ENCODE peak calls at places on chromosomes 11 and 22, in nine cellular contexts. Z is kidney, H is cardiac muscle cell, B is fibroblast of lung, U is lung, Y is right cardiac atrium, Q is AG04449, P is left ventricle myocardium inferior, D is ovary. M is an unnamed sample.

GRCh38 chr22:22422629-22423112 is 85.9 kb downstream of the ZNF280B start:
- DNase-seq in Z (no peak), H (peak; percentile 71), B (peak; percentile 64), U (peak; percentile 46), Y (peak; percentile 85), Q (no peak), P (peak; percentile 59), D (peak; percentile 57), M (peak; percentile 17)

GRCh38 chr22:22802346-22802970 is 85.2 kb upstream of the IGLL5 start:
- DNase-seq in Z (no peak), H (peak; percentile 3), B (no peak), U (peak; percentile 23), Y (no peak), Q (no peak), P (no peak), D (no peak), M (no peak)

GRCh38 chr11:68010058-68011041 is at the start of gene ALDH3B1:
- DNase-seq in Z (peak; percentile 98), H (peak; percentile 92), B (peak; percentile 91), U (peak; percentile 97), Y (peak; percentile 97), Q (no peak), P (peak; percentile 90), D (peak; percentile 79), M (peak; percentile 35)

GRCh38 chr11:61254403-61255025 is 13.5 kb downstream of the PGA5 start:
- DNase-seq in Z (no peak), H (peak; percentile 72), B (peak; percentile 59), U (peak; percentile 56), Y (peak; percentile 76), Q (no peak), P (peak; percentile 50), D (peak; percentile 65), M (peak; percentile 39)

GRCh38 chr22:25081409-25081824 is 118.2 kb upstream of the CRYBB3 start:
- DNase-seq in Z (no peak), H (peak; percentile 39), B (peak; percentile 14), U (no peak), Y (peak; percentile 65), Q (no peak), P (no peak), D (no peak), M (no peak)

GRCh38 chr11:65169164-65169641 is 830 bp upstream of the SPDYC start:
- DNase-seq in Z (peak; percentile 45), H (peak; percentile 69), B (no peak), U (no peak), Y (no peak), Q (no peak), P (no peak), D (no peak), M (no peak)

GRCh38 chr22:42932197-42932519 is 75.1 kb upstream of the ARFGAP3 start:
- DNase-seq in Z (no peak), H (no peak), B (no peak), U (no peak), Y (peak; percentile 36), Q (no peak), P (no peak), D (no peak), M (no peak)

GRCh38 chr22:50444663-50445062 is 30.2 kb downstream of the SBF1 start:
- DNase-seq in Z (peak; percentile 76), H (peak; percentile 71), B (peak; percentile 80), U (peak; percentile 85), Y (peak; percentile 52), Q (peak; percentile 12), P (no peak), D (peak; percentile 70), M (peak; percentile 44)

GRCh38 chr22:28222976-28223375 is 303.9 kb upstream of the PITPNB start:
- DNase-seq in Z (no peak), H (peak; percentile 44), B (no peak), U (no peak), Y (no peak), Q (no peak), P (no peak), D (no peak), M (no peak)

GRCh38 chr11:16603245-16603644 is 135.2 kb upstream of the C11orf58 start:
- DNase-seq in Z (no peak), H (no peak), B (no peak), U (no peak), Y (peak; percentile 67), Q (no peak), P (no peak), D (no peak), M (no peak)

GRCh38 chr11:129445226-129445625 is 69.6 kb downstream of the BARX2 start:
- DNase-seq in Z (no peak), H (no peak), B (no peak), U (no peak), Y (no peak), Q (no peak), P (no peak), D (no peak), M (no peak)

GRCh38 chr11:47285969-47286770 is 16.2 kb downstream of the MADD start:
- DNase-seq in Z (no peak), H (no peak), B (no peak), U (no peak), Y (no peak), Q (no peak), P (no peak), D (no peak), M (no peak)

GRCh38 chr11:108754901-108755625 is 90.2 kb downstream of the DDX10 start:
- DNase-seq in Z (no peak), H (peak; percentile 76), B (peak; percentile 63), U (no peak), Y (no peak), Q (no peak), P (no peak), D (no peak), M (no peak)

GRCh38 chr11:78666675-78667129 is 92.0 kb upstream of the NARS2 start:
- DNase-seq in Z (no peak), H (peak; percentile 51), B (peak; percentile 49), U (no peak), Y (no peak), Q (no peak), P (no peak), D (no peak), M (no peak)

GRCh38 chr11:119809346-119809745 is 80.3 kb upstream of the NECTIN1 start:
- DNase-seq in Z (no peak), H (no peak), B (no peak), U (no peak), Y (no peak), Q (no peak), P (no peak), D (no peak), M (no peak)
- H3K4me3 ChIP-seq in Z (no peak overlapping the region), H (no peak overlapping the region), B (no peak overlapping the region), U (no peak overlapping the region), Y (no peak overlapping the region), Q (no peak overlapping the region), P (no peak overlapping the region), D (no peak overlapping the region), M (no peak overlapping the region)

GRCh38 chr11:119497717-119498116 is 74.7 kb upstream of the THY1 start:
- DNase-seq in Z (no peak), H (no peak), B (no peak), U (no peak), Y (no peak), Q (no peak), P (no peak), D (no peak), M (no peak)

GRCh38 chr11:119501777-119502405 is 78.9 kb upstream of the THY1 start:
- DNase-seq in Z (no peak), H (no peak), B (no peak), U (no peak), Y (no peak), Q (no peak), P (no peak), D (no peak), M (no peak)

GRCh38 chr11:119493712-119494111 is 70.7 kb upstream of the THY1 start:
- DNase-seq in Z (no peak), H (peak; percentile 39), B (peak; percentile 26), U (no peak), Y (no peak), Q (no peak), P (no peak), D (no peak), M (no peak)

GRCh38 chr11:119496453-119496852 is 73.5 kb upstream of the THY1 start:
- DNase-seq in Z (no peak), H (no peak), B (no peak), U (no peak), Y (no peak), Q (no peak), P (no peak), D (no peak), M (peak; percentile 59)

GRCh38 chr11:119496997-119497396 is 74.0 kb upstream of the THY1 start:
- DNase-seq in Z (no peak), H (no peak), B (no peak), U (no peak), Y (no peak), Q (no peak), P (no peak), D (no peak), M (no peak)
- H3K4me3 ChIP-seq in Z (no peak overlapping the region), H (no peak overlapping the region), B (no peak overlapping the region), U (no peak overlapping the region), Y (no peak overlapping the region), Q (no peak overlapping the region), P (no peak overlapping the region), D (no peak overlapping the region), M (no peak overlapping the region)

DNA sequence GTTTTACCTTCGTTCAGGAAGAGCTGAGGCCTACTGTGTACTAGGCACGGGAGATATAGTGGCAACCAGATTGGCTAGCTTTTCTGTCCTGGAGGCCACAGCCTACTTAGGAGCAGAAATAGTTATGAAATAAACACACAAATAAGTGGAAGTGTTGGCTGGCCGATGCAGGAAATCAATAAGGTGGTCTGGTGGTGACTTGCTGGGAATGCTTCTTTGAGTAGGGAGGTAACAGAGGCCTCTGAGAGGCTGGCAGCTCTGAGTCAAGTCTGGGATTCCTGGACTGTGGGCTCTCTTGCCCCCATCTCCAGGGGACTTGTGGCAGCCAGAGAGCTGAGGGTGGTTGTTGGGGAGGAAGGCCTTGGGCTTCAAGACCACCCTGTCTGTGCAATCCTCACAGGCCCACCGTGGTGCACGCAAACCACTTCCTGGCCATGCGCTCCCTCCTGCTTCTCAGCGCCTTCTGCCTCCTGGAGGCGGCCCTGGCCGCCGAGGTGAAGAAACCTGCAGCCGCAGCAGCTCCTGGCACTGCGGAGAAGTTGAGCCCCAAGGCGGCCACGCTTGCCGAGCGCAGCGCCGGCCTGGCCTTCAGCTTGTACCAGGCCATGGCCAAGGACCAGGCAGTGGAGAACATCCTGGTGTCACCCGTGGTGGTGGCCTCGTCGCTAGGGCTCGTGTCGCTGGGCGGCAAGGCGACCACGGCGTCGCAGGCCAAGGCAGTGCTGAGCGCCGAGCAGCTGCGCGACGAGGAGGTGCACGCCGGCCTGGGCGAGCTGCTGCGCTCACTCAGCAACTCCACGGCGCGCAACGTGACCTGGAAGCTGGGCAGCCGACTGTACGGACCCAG is 4.1 kb downstream of the SERPINH1 start:
- DNase-seq in Z (no peak), H (no peak), B (no peak), U (no peak), Y (peak; percentile 53), Q (no peak), P (no peak), D (peak; percentile 44), M (no peak)
- H3K4me3 ChIP-seq in Z (peak overlapping the region; percentile 51), H (no peak overlapping the region), B (peak overlapping the region; percentile 99), U (no peak overlapping the region), Y (no peak overlapping the region), Q (peak overlapping the region; percentile 91), P (peak overlapping the region; percentile 90), D (no peak overlapping the region), M (peak overlapping the region; percentile 77)

DNA sequence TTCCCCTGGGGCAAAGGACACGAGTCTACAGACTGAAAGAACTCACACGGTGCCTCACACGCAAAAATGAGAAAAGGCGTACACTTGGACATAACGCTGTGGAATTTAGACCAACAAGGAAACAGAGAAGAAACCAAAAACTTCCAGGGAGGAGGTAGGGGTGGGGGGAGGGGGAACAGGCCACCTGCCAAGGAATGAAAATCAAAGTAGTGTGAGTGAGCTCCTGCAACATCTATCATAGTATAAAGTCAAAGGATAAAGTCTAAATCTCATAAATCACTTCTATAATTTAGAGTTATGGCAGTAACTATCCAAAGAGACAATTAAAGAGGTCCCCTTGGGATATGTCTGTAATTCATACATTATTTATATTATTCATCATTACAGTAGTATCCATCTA is 10.0 kb upstream of the IRAG1 start:
- DNase-seq in Z (no peak), H (no peak), B (no peak), U (no peak), Y (no peak), Q (no peak), P (no peak), D (no peak), M (no peak)
- H3K4me3 ChIP-seq in Z (no peak overlapping the region), H (no peak overlapping the region), B (no peak overlapping the region), U (no peak overlapping the region), Y (no peak overlapping the region), Q (no peak overlapping the region), P (no peak overlapping the region), D (no peak overlapping the region), M (no peak overlapping the region)

M was measured in HFF-Myc.